ENCODE peak calls at places on chromosomes 13 and 19, in seven cellular contexts. T is fibroblast of lung, R is endothelial cell of umbilical vein, E is neuronal stem cell, C is left ventricle myocardium inferior, W is endodermal cell, L is upper lobe of right lung. O is an unnamed sample.

GRCh38 chr13:102399791-102400618 is 1.8 kb downstream of the FGF14 start:
- DNase-seq in C (peak), W (peak), L (peak), E (no peak), R (no peak), T (no peak), O (no peak)

GRCh38 chr13:64130170-64130569 is 2714.5 kb upstream of the PCDH20 start:
- DNase-seq in C (no peak), L (no peak), R (no peak), E (no peak), W (no peak), T (no peak), O (no peak)

GRCh38 chr13:52405767-52406494 is at the start of gene THSD1:
- DNase-seq in C (peak), T (peak), R (peak), L (peak), W (peak), E (peak), O (peak)

GRCh38 chr13:51152713-51153112 is 41.6 kb upstream of the C13orf42 start:
- DNase-seq in R (no peak), T (peak), W (peak), E (no peak), L (no peak), C (no peak), O (no peak)

GRCh38 chr13:52809310-52809769 is 39.1 kb downstream of the PCDH8 start:
- DNase-seq in L (peak), E (peak), T (peak), R (peak), C (peak), W (peak), O (peak)

GRCh38 chr19:10270180-10270615 is 722 bp upstream of the ICAM1 start:
- DNase-seq in T (no peak), L (peak), R (no peak), C (peak), E (no peak), W (peak), O (peak)

GRCh38 chr19:13764821-13765394 is 586 bp downstream of the MRI1 start:
- DNase-seq in T (no peak), W (peak), L (peak), E (no peak), C (peak), R (no peak), O (peak)

GRCh38 chr19:3145909-3146676 is 10.3 kb downstream of the GNA15 start:
- DNase-seq in T (no peak), R (no peak), L (peak), C (peak), W (no peak), E (no peak), O (no peak)

GRCh38 chr13:44879452-44880058 is 109.7 kb downstream of the NUFIP1 start:
- DNase-seq in R (peak), T (peak), L (no peak), E (no peak), C (no peak), W (peak), O (no peak)

GRCh38 chr13:45162821-45163220 is 38.0 kb downstream of the KCTD4 start:
- DNase-seq in T (peak), L (no peak), W (no peak), R (peak), E (no peak), C (no peak), O (no peak)

GRCh38 chr13:50915562-50915961 is 6.0 kb downstream of the RNASEH2B start:
- DNase-seq in C (no peak), E (no peak), L (no peak), W (no peak), T (no peak), R (no peak), O (no peak)

GRCh38 chr13:99484405-99484981 is 16.8 kb upstream of the TM9SF2 start:
- DNase-seq in R (no peak), E (no peak), T (peak), W (no peak), L (no peak), C (no peak), O (no peak)

GRCh38 chr13:110557610-110558305 is 3.8 kb downstream of the RAB20 start:
- DNase-seq in R (no peak), W (no peak), E (no peak), T (no peak), L (peak), C (no peak), O (peak)

GRCh38 chr13:34942732-34943674 is 933 bp downstream of the NBEA start:
- DNase-seq in E (peak), W (peak), T (no peak), C (peak), L (peak), R (peak), O (peak)

GRCh38 chr19:33114302-33114701 is 17.6 kb upstream of the WDR88 start:
- DNase-seq in C (no peak), E (no peak), R (no peak), W (no peak), L (no peak), T (no peak), O (no peak)

GRCh38 chr13:26305676-26306075 is 51.7 kb downstream of the CDK8 start:
- DNase-seq in T (no peak), L (no peak), R (no peak), E (no peak), C (no peak), W (no peak), O (no peak)

GRCh38 chr13:102517959-102518358 is 78.8 kb upstream of the TPP2 start:
- DNase-seq in L (no peak), C (no peak), W (no peak), R (no peak), T (no peak), E (no peak), O (no peak)

GRCh38 chr19:18351544-18351943 is 11.1 kb downstream of the PGPEP1 start:
- DNase-seq in W (no peak), L (no peak), E (no peak), C (no peak), T (no peak), R (no peak), O (no peak)

GRCh38 chr19:16078759-16079707 is 2.7 kb downstream of the TPM4 start:
- DNase-seq in C (peak), T (peak), R (peak), W (peak), L (peak), E (no peak), O (peak)

GRCh38 chr19:17351815-17352435 is 14.6 kb downstream of the GTPBP3 start:
- DNase-seq in W (no peak), T (no peak), L (no peak), C (no peak), R (no peak), E (no peak), O (no peak)

GRCh38 chr19:18894254-18895037 is 1.5 kb downstream of the CERS1 start:
- DNase-seq in R (no peak), C (no peak), T (peak), L (no peak), W (no peak), E (peak), O (no peak)

GRCh38 chr19:13209797-13210775 is 59.9 kb downstream of the IER2 start:
- DNase-seq in L (no peak), E (no peak), R (no peak), C (no peak), W (no peak), T (no peak), O (no peak)

GRCh38 chr13:103164239-103164638 is 98.0 kb upstream of the SLC10A2 start:
- DNase-seq in T (no peak), W (no peak), C (no peak), L (no peak), R (no peak), E (no peak), O (no peak)

GRCh38 chr13:45441633-45442032 is 23.1 kb upstream of the COG3 start:
- DNase-seq in E (no peak), R (peak), L (no peak), T (peak), C (no peak), W (no peak), O (no peak)

GRCh38 chr19:49447485-49448431 is 3.9 kb downstream of the PIH1D1 start:
- DNase-seq in W (peak), R (peak), C (peak), L (no peak), T (peak), E (no peak), O (no peak)

GRCh38 chr13:67343777-67344176 is 113.6 kb upstream of the PCDH9 start:
- DNase-seq in T (no peak), R (no peak), E (no peak), C (no peak), W (no peak), L (no peak), O (no peak)

GRCh38 chr19:45522010-45522941 is 15.0 kb downstream of the VASP start:
- DNase-seq in E (no peak), C (no peak), L (no peak), T (no peak), W (no peak), R (no peak), O (no peak)

GRCh38 chr13:21079761-21080730 is 18.7 kb upstream of the LATS2 start:
- DNase-seq in R (peak), E (no peak), C (no peak), W (no peak), L (no peak), T (peak), O (peak)

GRCh38 chr19:3693030-3693925 is 7.0 kb downstream of the PIP5K1C start:
- DNase-seq in W (no peak), T (no peak), C (no peak), L (no peak), R (no peak), E (no peak), O (no peak)

GRCh38 chr19:28711401-28711800 is 501.6 kb downstream of the UQCRFS1 start:
- DNase-seq in R (no peak), L (no peak), C (no peak), E (no peak), T (no peak), W (no peak), O (no peak)

GRCh38 chr19:41870401-41870873 is 6.6 kb upstream of the CD79A start:
- DNase-seq in E (no peak), W (peak), R (no peak), C (no peak), L (no peak), T (peak), O (no peak)

GRCh38 chr19:41869374-41869955 is 7.6 kb upstream of the CD79A start:
- DNase-seq in E (no peak), T (no peak), L (no peak), W (no peak), R (no peak), C (no peak), O (no peak)

GRCh38 chr19:41871573-41872383 is 5.3 kb upstream of the CD79A start:
- DNase-seq in W (peak), E (no peak), R (no peak), C (peak), T (no peak), L (no peak), O (no peak)

GRCh38 chr19:41872775-41873647 is 4.1 kb upstream of the CD79A start:
- DNase-seq in T (peak), R (peak), E (no peak), L (peak), C (peak), W (peak), O (peak)

DNA sequence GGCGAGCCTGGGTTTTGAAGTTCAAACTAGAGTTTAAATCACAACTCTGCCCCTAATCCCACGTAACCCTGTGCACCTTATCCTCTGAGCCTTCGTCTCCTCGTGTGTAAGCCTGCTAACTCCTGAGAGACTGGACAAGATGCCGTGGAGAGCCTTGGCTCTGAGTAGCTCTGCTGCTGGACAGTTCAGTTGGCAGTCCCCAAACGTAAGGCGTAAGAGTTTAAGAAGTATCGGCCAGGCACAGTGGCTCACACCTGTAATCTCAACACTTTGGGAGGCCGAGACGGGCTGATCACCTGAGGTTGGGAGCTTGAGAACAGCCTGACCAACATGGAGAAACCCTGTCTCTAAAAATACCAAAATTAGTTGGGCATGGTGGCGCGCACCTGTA is 4.7 kb upstream of the CD79A start:
- DNase-seq in E (no peak), L (no peak), C (no peak), W (peak), T (no peak), R (no peak), O (no peak)
- H3K27ac ChIP-seq in E (no peak), L (peak), C (peak), W (no peak), T (no peak), R (no peak), O (no peak)

GRCh38 chr13:106680796-106681482 is 113.0 kb upstream of the ARGLU1 start:
- DNase-seq in R (peak), T (no peak), C (no peak), L (no peak), W (peak), E (peak), O (no peak)

GRCh38 chr13:106688940-106689339 is 121.0 kb upstream of the ARGLU1 start:
- DNase-seq in E (no peak), T (no peak), W (no peak), R (no peak), C (no peak), L (no peak), O (no peak)

GRCh38 chr13:106685142-106685541 is 117.2 kb upstream of the ARGLU1 start:
- DNase-seq in T (no peak), W (no peak), L (no peak), E (peak), R (no peak), C (no peak), O (no peak)

GRCh38 chr13:106683179-106683578 is 115.2 kb upstream of the ARGLU1 start:
- DNase-seq in E (no peak), C (no peak), T (no peak), L (no peak), W (no peak), R (no peak), O (no peak)

DNA sequence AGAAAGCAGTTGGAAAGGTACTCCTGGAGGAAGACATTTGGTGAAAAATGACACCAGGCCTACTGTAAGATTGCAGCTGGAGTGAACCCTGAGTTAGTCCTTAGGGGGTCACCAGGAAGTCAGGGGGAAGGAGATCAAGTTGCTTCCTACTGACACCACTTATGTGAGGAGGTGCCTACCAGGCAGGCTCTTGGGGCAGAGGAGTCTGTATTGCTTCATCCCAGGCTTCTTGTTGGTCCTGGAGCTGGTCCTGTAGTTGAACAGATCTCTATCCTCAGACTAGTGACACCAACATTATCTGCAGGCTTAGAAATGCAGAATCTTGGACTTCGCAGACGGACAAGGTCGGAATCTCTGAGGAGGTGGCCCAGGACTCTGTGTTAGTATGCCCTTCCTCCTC is 116.0 kb upstream of the ARGLU1 start:
- DNase-seq in W (no peak), E (no peak), T (no peak), R (no peak), C (no peak), L (no peak), O (no peak)
- H3K4me3 ChIP-seq in W (no peak), E (no peak), T (no peak), R (no peak), C (no peak), L (no peak), O (no peak)

DNA sequence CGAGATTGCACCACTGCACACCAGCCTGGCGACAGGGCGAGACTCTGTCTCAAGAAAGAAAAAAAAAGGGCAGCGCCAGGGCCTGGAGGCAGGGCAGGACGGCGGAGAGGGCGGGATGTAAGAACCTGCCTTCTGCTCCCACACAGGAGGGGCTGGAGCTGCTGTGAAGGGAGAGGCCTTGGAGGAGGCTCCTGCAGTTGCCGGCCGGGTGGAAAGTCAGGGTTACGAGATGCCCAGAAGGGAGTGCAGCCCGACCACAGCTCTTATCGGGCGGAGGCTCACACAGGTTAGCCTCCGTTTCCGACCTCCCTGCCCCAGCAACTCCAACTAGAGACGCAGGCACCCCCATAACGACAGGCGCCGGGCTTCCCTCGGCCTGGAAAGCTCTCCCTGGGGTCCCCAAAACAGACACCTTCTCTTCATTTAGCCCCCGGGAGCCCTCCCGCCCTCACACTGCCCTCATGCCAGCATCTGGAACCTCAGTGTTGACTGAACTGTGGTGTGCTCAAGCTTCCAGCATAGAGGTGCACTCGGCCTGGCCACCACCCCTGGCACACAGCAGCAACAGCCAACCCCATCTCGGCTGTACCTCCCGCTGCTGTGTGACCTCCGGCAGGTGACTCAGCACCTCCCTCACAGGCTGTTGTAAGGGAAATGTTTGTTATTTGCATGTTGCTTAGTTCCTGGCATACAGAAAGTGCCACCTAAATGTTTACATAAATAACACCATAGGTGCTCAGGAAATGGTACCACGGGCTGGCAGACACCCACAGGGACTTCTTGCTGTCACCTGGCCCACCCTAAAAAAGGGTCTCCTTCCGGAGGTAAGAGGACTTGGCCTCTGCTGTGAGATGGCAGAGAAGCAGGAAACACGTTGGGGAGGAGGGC is 1.3 kb downstream of the PLPP2 start:
- DNase-seq in W (peak), T (peak), L (peak), E (no peak), C (no peak), R (peak), O (peak)
- H3K27ac ChIP-seq in W (no peak), T (no peak), L (peak), E (no peak), C (no peak), R (peak), O (no peak)

GRCh38 chr19:1765904-1766799 is 12.8 kb downstream of the ONECUT3 start:
- DNase-seq in T (no peak), C (no peak), W (peak), R (no peak), L (no peak), E (no peak), O (no peak)
- H3K4me3 ChIP-seq in T (no peak), C (no peak), W (no peak), R (no peak), L (no peak), E (no peak), O (no peak)

O was measured in thyroid gland.